ENCODE peak calls at places on chromosome 6, in seven cellular contexts. D is gastrocnemius medialis; G is astrocyte; V is tibial artery; F is naive thymus-derived CD4-positive, alpha-beta T cell; W is fibroblast of lung; X is HL-60. E is an unnamed sample.

GRCh38 chr6:15453622-15454021 is 207.8 kb downstream of the JARID2 start:
- DNase-seq in G (no peak), V (no peak), X (no peak), F (no peak), D (peak; percentile 78), W (no peak), E (no peak)

GRCh38 chr6:162099685-162100084 is 627.9 kb downstream of the PRKN start:
- DNase-seq in D (no peak), W (peak; percentile 92), V (no peak), G (peak; percentile 98), X (peak; percentile 64), F (no peak), E (peak; percentile 77)

GRCh38 chr6:152696543-152696942 is 1.2 kb upstream of the MYCT1 start:
- DNase-seq in F (no peak), D (no peak), X (no peak), V (no peak), G (peak; percentile 90), W (peak; percentile 41), E (no peak)

GRCh38 chr6:163668061-163668426 is 253.5 kb downstream of the QKI start:
- DNase-seq in X (no peak), G (no peak), W (no peak), F (no peak), D (no peak), V (no peak), E (no peak)

GRCh38 chr6:138817799-138818198 is 21.9 kb downstream of the ECT2L start:
- DNase-seq in G (peak; percentile 86), X (no peak), W (peak; percentile 41), V (no peak), F (no peak), D (no peak), E (no peak)

GRCh38 chr6:12160350-12160749 is 129.8 kb upstream of the EDN1 start:
- DNase-seq in W (peak; percentile 49), V (no peak), D (peak; percentile 23), X (peak; percentile 43), F (no peak), G (peak; percentile 76), E (no peak)

GRCh38 chr6:139912735-139913400 is 538.4 kb upstream of the CITED2 start:
- DNase-seq in F (no peak), D (no peak), W (no peak), V (no peak), X (no peak), G (no peak), E (no peak)

GRCh38 chr6:158850807-158851115 is 31.6 kb upstream of the EZR start:
- DNase-seq in F (no peak), G (no peak), D (no peak), X (no peak), V (no peak), W (peak; percentile 23), E (no peak)

GRCh38 chr6:14228571-14228970 is 111.0 kb downstream of the CD83 start:
- DNase-seq in D (no peak), F (peak; percentile 57), V (no peak), X (no peak), W (no peak), G (peak; percentile 47), E (no peak)

DNA sequence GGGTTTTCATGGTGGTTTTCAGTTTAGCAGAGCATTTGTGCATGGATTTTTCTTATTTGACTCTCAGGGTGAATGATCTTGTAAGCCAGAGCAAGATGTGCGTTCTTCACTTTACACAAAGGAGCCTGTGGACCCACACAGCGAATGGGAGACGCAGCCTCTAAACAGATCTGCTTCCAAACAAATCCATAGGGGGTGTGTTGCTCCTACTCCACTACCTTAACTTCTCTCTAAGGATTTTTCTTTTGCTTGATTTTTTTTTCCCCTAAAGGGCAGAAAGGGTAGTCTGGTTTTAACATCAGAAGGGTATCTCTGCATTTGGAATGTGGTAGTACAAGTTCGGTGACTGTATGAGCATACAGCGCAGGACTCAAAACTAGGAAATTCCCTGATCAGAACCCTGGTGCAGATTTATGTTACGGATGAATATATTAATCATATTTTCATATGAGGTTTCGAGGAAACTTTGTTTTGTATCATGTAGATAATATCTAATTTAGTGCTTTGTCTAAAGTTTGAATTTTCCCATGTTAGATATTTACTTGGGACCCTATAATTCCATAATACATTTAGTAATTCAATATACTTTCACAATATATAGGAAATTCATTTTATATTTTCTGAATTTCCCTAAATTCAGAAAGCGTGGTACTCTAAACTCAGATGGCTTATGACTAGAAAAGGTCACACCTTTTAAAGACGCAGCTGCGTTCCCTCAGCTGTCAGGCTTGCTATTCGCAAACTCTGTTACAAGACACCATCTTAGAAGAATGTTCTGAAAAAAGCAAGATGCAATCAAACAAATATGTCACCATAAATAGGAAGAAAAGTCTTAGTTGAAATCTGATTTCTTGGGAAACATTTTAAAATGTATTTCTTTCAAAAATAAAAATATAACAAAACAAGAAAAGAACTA is 196.9 kb downstream of the TMEM242 start:
- DNase-seq in W (no peak), X (no peak), G (no peak), F (no peak), D (no peak), V (no peak), E (no peak)
- H3K27ac ChIP-seq in W (no peak overlapping the region), X (no peak overlapping the region), G (no peak overlapping the region), F (no peak overlapping the region), D (no peak overlapping the region), V (no peak overlapping the region), E (no peak overlapping the region)

DNA sequence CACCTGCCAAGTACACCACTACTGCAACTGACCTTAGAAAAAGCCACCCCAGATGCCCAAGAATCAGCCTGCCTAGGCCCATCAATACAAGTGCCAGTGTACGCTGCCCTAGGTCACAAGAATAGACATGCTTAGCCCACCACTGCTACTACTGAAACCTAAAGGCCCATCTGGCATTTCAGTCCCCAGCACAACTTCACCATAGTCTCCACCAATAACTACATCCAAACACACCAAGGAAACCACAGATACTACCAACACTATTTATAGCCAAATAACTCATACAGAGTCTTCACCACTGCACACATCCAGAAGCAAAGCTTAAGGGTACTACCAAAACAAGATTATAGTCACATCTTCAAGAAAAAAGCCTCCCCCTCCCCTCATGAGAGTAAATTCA is 28.2 kb downstream of the TREML4 start:
- DNase-seq in W (no peak), V (no peak), G (no peak), X (no peak), F (no peak), D (no peak), E (no peak)
- H3K27ac ChIP-seq in W (no peak overlapping the region), V (no peak overlapping the region), G (no peak overlapping the region), X (no peak overlapping the region), F (no peak overlapping the region), D (no peak overlapping the region), E (no peak overlapping the region)

GRCh38 chr6:85395746-85396145 is 54.1 kb upstream of the NT5E start:
- DNase-seq in D (no peak), X (no peak), F (no peak), V (no peak), W (no peak), G (no peak), E (no peak)
- H3K27ac ChIP-seq in D (no peak overlapping the region), X (no peak overlapping the region), F (no peak overlapping the region), V (no peak overlapping the region), W (no peak overlapping the region), G (no peak overlapping the region), E (no peak overlapping the region)

GRCh38 chr6:143018955-143019354 is 41.7 kb upstream of the AIG1 start:
- DNase-seq in F (no peak), D (no peak), V (no peak), G (peak; percentile 12), X (no peak), W (no peak), E (no peak)
- H3K27ac ChIP-seq in F (no peak overlapping the region), D (no peak overlapping the region), V (no peak overlapping the region), G (no peak overlapping the region), X (no peak overlapping the region), W (no peak overlapping the region), E (no peak overlapping the region)

GRCh38 chr6:88702956-88703556 is 260.4 kb downstream of the RNGTT start:
- DNase-seq in W (no peak), G (no peak), X (no peak), V (no peak), D (no peak), F (no peak), E (no peak)

GRCh38 chr6:88708197-88708744 is 255.1 kb downstream of the RNGTT start:
- DNase-seq in G (no peak), X (no peak), D (no peak), W (no peak), F (no peak), V (no peak), E (no peak)

GRCh38 chr6:88709819-88710246 is 253.6 kb downstream of the RNGTT start:
- DNase-seq in X (no peak), G (no peak), F (no peak), D (no peak), V (no peak), W (no peak), E (no peak)

GRCh38 chr6:88705601-88706000 is 257.8 kb downstream of the RNGTT start:
- DNase-seq in W (no peak), X (no peak), D (no peak), V (no peak), G (no peak), F (no peak), E (no peak)

DNA sequence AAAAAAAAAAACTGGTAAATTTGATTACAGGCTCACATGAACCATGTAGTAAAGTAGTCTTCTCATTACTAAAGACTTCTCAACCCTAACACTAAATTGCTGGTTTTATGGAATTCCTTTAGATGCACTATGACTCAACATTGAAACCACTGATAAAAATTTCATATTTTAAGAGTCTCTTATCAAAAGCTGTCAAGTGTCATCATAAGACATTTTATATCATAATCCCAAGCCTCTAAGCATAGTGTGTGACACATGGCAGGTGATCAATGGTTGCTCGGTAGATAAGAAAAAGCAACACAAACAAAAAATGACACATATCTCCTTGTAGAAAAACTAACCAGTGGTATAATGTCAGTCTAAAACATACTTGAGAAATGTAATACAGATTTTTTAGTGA is 258.4 kb downstream of the RNGTT start:
- DNase-seq in G (peak; percentile 40), V (no peak), X (no peak), W (no peak), D (no peak), F (no peak), E (no peak)
- H3K27ac ChIP-seq in G (no peak overlapping the region), V (no peak overlapping the region), X (no peak overlapping the region), W (no peak overlapping the region), D (no peak overlapping the region), F (no peak overlapping the region), E (no peak overlapping the region)

GRCh38 chr6:43092635-43093034 is 16.5 kb downstream of the PTK7 start:
- DNase-seq in V (no peak), X (no peak), G (no peak), D (no peak), W (no peak), F (no peak), E (no peak)

GRCh38 chr6:43090557-43090952 is 14.4 kb downstream of the PTK7 start:
- DNase-seq in F (no peak), X (no peak), G (no peak), V (no peak), W (peak; percentile 32), D (no peak), E (no peak)

GRCh38 chr6:43089874-43090556 is 13.9 kb downstream of the PTK7 start:
- DNase-seq in V (no peak), X (no peak), G (no peak), D (no peak), F (no peak), W (peak; percentile 20), E (peak; percentile 33)

GRCh38 chr6:43091020-43091419 is 14.9 kb downstream of the PTK7 start:
- DNase-seq in G (no peak), W (no peak), F (no peak), V (no peak), X (no peak), D (no peak), E (no peak)

GRCh38 chr6:43091592-43091991 is 15.5 kb downstream of the PTK7 start:
- DNase-seq in D (no peak), X (no peak), G (no peak), W (no peak), F (no peak), V (no peak), E (no peak)
- H3K27ac ChIP-seq in D (no peak overlapping the region), X (no peak overlapping the region), G (no peak overlapping the region), W (no peak overlapping the region), F (no peak overlapping the region), V (no peak overlapping the region), E (no peak overlapping the region)

E was measured in aorta.